ENCODE peak calls at places on chromosomes 16 and 17, in six cellular contexts. One of them, this sample, is unnamed.

GRCh38 chr16:637081-638018 is 1.2 kb upstream of the METTL26 start:
- DNase-seq in OCI-M1: peak; percentile 62
- DNase-seq in occipital lobe: peak; percentile 93
- DNase-seq in MM.1S: peak; percentile 86
- DNase-seq in activated T-helper 1 cell treated with Interleukin-2 at 50 U/mL for 16 hours: peak; percentile 77
- DNase-seq in fibroblast of mammary gland: peak; percentile 80
- DNase-seq in this sample: peak; percentile 89

GRCh38 chr17:40886090-40886489 is 1.0 kb upstream of the KRT20 start:
- DNase-seq in fibroblast of mammary gland: peak; percentile 39
- DNase-seq in activated T-helper 1 cell treated with Interleukin-2 at 50 U/mL for 16 hours: no peak
- DNase-seq in MM.1S: no peak
- DNase-seq in occipital lobe: no peak
- DNase-seq in OCI-M1: no peak
- DNase-seq in this sample: no peak

GRCh38 chr17:50656509-50656908 is 21.8 kb downstream of the ABCC3 start:
- DNase-seq in occipital lobe: no peak
- DNase-seq in MM.1S: no peak
- DNase-seq in activated T-helper 1 cell treated with Interleukin-2 at 50 U/mL for 16 hours: no peak
- DNase-seq in fibroblast of mammary gland: no peak
- DNase-seq in OCI-M1: no peak
- DNase-seq in this sample: no peak

GRCh38 chr16:11877374-11877773 is 26.0 kb upstream of the RSL1D1 start:
- DNase-seq in activated T-helper 1 cell treated with Interleukin-2 at 50 U/mL for 16 hours: no peak
- DNase-seq in MM.1S: no peak
- DNase-seq in occipital lobe: no peak
- DNase-seq in fibroblast of mammary gland: peak; percentile 41
- DNase-seq in OCI-M1: no peak
- DNase-seq in this sample: no peak

GRCh38 chr17:74185786-74186185 is 17.7 kb upstream of the RPL38 start:
- DNase-seq in OCI-M1: no peak
- DNase-seq in fibroblast of mammary gland: no peak
- DNase-seq in MM.1S: no peak
- DNase-seq in activated T-helper 1 cell treated with Interleukin-2 at 50 U/mL for 16 hours: no peak
- DNase-seq in occipital lobe: no peak
- DNase-seq in this sample: no peak

GRCh38 chr17:13984956-13985355 is 84.3 kb upstream of the COX10 start:
- DNase-seq in fibroblast of mammary gland: no peak
- DNase-seq in OCI-M1: no peak
- DNase-seq in MM.1S: no peak
- DNase-seq in occipital lobe: no peak
- DNase-seq in activated T-helper 1 cell treated with Interleukin-2 at 50 U/mL for 16 hours: no peak
- DNase-seq in this sample: no peak

GRCh38 chr16:61146429-61146828 is 889.8 kb downstream of the CDH8 start:
- DNase-seq in MM.1S: peak; percentile 85
- DNase-seq in activated T-helper 1 cell treated with Interleukin-2 at 50 U/mL for 16 hours: no peak
- DNase-seq in OCI-M1: no peak
- DNase-seq in occipital lobe: no peak
- DNase-seq in fibroblast of mammary gland: no peak
- DNase-seq in this sample: no peak

GRCh38 chr16:71474864-71475263 is 12.8 kb upstream of the ZNF23 start:
- DNase-seq in OCI-M1: no peak
- DNase-seq in MM.1S: no peak
- DNase-seq in occipital lobe: no peak
- DNase-seq in activated T-helper 1 cell treated with Interleukin-2 at 50 U/mL for 16 hours: no peak
- DNase-seq in fibroblast of mammary gland: peak; percentile 94
- DNase-seq in this sample: no peak

GRCh38 chr17:33090806-33091205 is 99.2 kb downstream of the SPACA3 start:
- DNase-seq in occipital lobe: no peak
- DNase-seq in activated T-helper 1 cell treated with Interleukin-2 at 50 U/mL for 16 hours: no peak
- DNase-seq in OCI-M1: no peak
- DNase-seq in fibroblast of mammary gland: no peak
- DNase-seq in MM.1S: no peak
- DNase-seq in this sample: no peak

GRCh38 chr17:73325527-73325842 is 13.7 kb upstream of the CDC42EP4 start:
- DNase-seq in occipital lobe: no peak
- DNase-seq in MM.1S: no peak
- DNase-seq in OCI-M1: peak; percentile 68
- DNase-seq in fibroblast of mammary gland: peak; percentile 90
- DNase-seq in activated T-helper 1 cell treated with Interleukin-2 at 50 U/mL for 16 hours: no peak
- DNase-seq in this sample: no peak

GRCh38 chr16:81440888-81441663 is 3.5 kb upstream of the CMIP start:
- DNase-seq in activated T-helper 1 cell treated with Interleukin-2 at 50 U/mL for 16 hours: no peak
- DNase-seq in occipital lobe: no peak
- DNase-seq in fibroblast of mammary gland: no peak
- DNase-seq in OCI-M1: no peak
- DNase-seq in MM.1S: no peak
- DNase-seq in this sample: no peak

GRCh38 chr17:17028878-17029535 is 13.2 kb upstream of the MPRIP start:
- DNase-seq in fibroblast of mammary gland: no peak
- DNase-seq in MM.1S: no peak
- DNase-seq in occipital lobe: no peak
- DNase-seq in OCI-M1: no peak
- DNase-seq in activated T-helper 1 cell treated with Interleukin-2 at 50 U/mL for 16 hours: no peak
- DNase-seq in this sample: no peak

GRCh38 chr16:25841776-25842175 is 150.0 kb downstream of the HS3ST4 start:
- DNase-seq in fibroblast of mammary gland: no peak
- DNase-seq in occipital lobe: no peak
- DNase-seq in activated T-helper 1 cell treated with Interleukin-2 at 50 U/mL for 16 hours: no peak
- DNase-seq in MM.1S: no peak
- DNase-seq in OCI-M1: no peak
- DNase-seq in this sample: no peak

GRCh38 chr16:15490123-15490711 is 55.8 kb downstream of the BMERB1 start:
- DNase-seq in OCI-M1: no peak
- DNase-seq in activated T-helper 1 cell treated with Interleukin-2 at 50 U/mL for 16 hours: no peak
- DNase-seq in occipital lobe: no peak
- DNase-seq in fibroblast of mammary gland: no peak
- DNase-seq in MM.1S: no peak
- DNase-seq in this sample: no peak

GRCh38 chr17:12789075-12789975 is at the start of gene ARHGAP44:
- DNase-seq in OCI-M1: no peak
- DNase-seq in MM.1S: no peak
- DNase-seq in activated T-helper 1 cell treated with Interleukin-2 at 50 U/mL for 16 hours: no peak
- DNase-seq in fibroblast of mammary gland: peak; percentile 56
- DNase-seq in occipital lobe: peak; percentile 65
- DNase-seq in this sample: peak; percentile 25

GRCh38 chr16:54591816-54592246 is 305.2 kb upstream of the IRX3 start:
- DNase-seq in activated T-helper 1 cell treated with Interleukin-2 at 50 U/mL for 16 hours: no peak
- DNase-seq in MM.1S: no peak
- DNase-seq in occipital lobe: no peak
- DNase-seq in fibroblast of mammary gland: no peak
- DNase-seq in OCI-M1: no peak
- DNase-seq in this sample: no peak

GRCh38 chr16:14193316-14193871 is 122.3 kb downstream of the MRTFB start:
- DNase-seq in fibroblast of mammary gland: no peak
- DNase-seq in OCI-M1: peak; percentile 29
- DNase-seq in MM.1S: peak; percentile 90
- DNase-seq in activated T-helper 1 cell treated with Interleukin-2 at 50 U/mL for 16 hours: no peak
- DNase-seq in occipital lobe: no peak
- DNase-seq in this sample: no peak

GRCh38 chr16:11662582-11662981 is 5.7 kb upstream of the SNN start:
- DNase-seq in MM.1S: no peak
- DNase-seq in OCI-M1: no peak
- DNase-seq in fibroblast of mammary gland: no peak
- DNase-seq in activated T-helper 1 cell treated with Interleukin-2 at 50 U/mL for 16 hours: no peak
- DNase-seq in occipital lobe: no peak
- DNase-seq in this sample: no peak

GRCh38 chr17:53353919-53354351 is 468.8 kb upstream of the KIF2B start:
- DNase-seq in activated T-helper 1 cell treated with Interleukin-2 at 50 U/mL for 16 hours: no peak
- DNase-seq in fibroblast of mammary gland: no peak
- DNase-seq in OCI-M1: no peak
- DNase-seq in MM.1S: no peak
- DNase-seq in occipital lobe: peak; percentile 52
- DNase-seq in this sample: peak; percentile 11

GRCh38 chr16:86069736-86070298 is 170.9 kb downstream of the IRF8 start:
- DNase-seq in occipital lobe: no peak
- DNase-seq in MM.1S: no peak
- DNase-seq in activated T-helper 1 cell treated with Interleukin-2 at 50 U/mL for 16 hours: no peak
- DNase-seq in OCI-M1: no peak
- DNase-seq in fibroblast of mammary gland: no peak
- DNase-seq in this sample: no peak

GRCh38 chr17:17509601-17510425 is 13.6 kb upstream of the RASD1 start:
- DNase-seq in occipital lobe: no peak
- DNase-seq in activated T-helper 1 cell treated with Interleukin-2 at 50 U/mL for 16 hours: no peak
- DNase-seq in MM.1S: no peak
- DNase-seq in fibroblast of mammary gland: no peak
- DNase-seq in OCI-M1: no peak
- DNase-seq in this sample: no peak

GRCh38 chr17:27882162-27882840 is 10.9 kb downstream of the LYRM9 start:
- DNase-seq in activated T-helper 1 cell treated with Interleukin-2 at 50 U/mL for 16 hours: no peak
- DNase-seq in occipital lobe: no peak
- DNase-seq in OCI-M1: no peak
- DNase-seq in MM.1S: no peak
- DNase-seq in fibroblast of mammary gland: no peak
- DNase-seq in this sample: no peak

GRCh38 chr16:87344931-87345631 is 27.9 kb upstream of the C16orf95 start:
- DNase-seq in MM.1S: no peak
- DNase-seq in activated T-helper 1 cell treated with Interleukin-2 at 50 U/mL for 16 hours: peak; percentile 44
- DNase-seq in occipital lobe: no peak
- DNase-seq in fibroblast of mammary gland: no peak
- DNase-seq in OCI-M1: no peak
- DNase-seq in this sample: no peak

GRCh38 chr16:75238853-75239371 is 12.5 kb downstream of the BCAR1 start:
- DNase-seq in fibroblast of mammary gland: peak; percentile 36
- DNase-seq in MM.1S: no peak
- DNase-seq in OCI-M1: no peak
- DNase-seq in occipital lobe: peak; percentile 83
- DNase-seq in activated T-helper 1 cell treated with Interleukin-2 at 50 U/mL for 16 hours: no peak
- DNase-seq in this sample: no peak

GRCh38 chr17:13981881-13982280 is 87.4 kb upstream of the COX10 start:
- DNase-seq in fibroblast of mammary gland: no peak
- DNase-seq in MM.1S: no peak
- DNase-seq in OCI-M1: no peak
- DNase-seq in occipital lobe: no peak
- DNase-seq in activated T-helper 1 cell treated with Interleukin-2 at 50 U/mL for 16 hours: no peak
- DNase-seq in this sample: no peak

GRCh38 chr17:60079401-60079861 is 710 bp upstream of the HEATR6 start:
- DNase-seq in activated T-helper 1 cell treated with Interleukin-2 at 50 U/mL for 16 hours: no peak
- DNase-seq in occipital lobe: no peak
- DNase-seq in fibroblast of mammary gland: peak; percentile 52
- DNase-seq in MM.1S: no peak
- DNase-seq in OCI-M1: peak; percentile 51
- DNase-seq in this sample: no peak

GRCh38 chr17:79527286-79527685 is 83.6 kb downstream of the RBFOX3 start:
- DNase-seq in OCI-M1: no peak
- DNase-seq in fibroblast of mammary gland: no peak
- DNase-seq in activated T-helper 1 cell treated with Interleukin-2 at 50 U/mL for 16 hours: no peak
- DNase-seq in MM.1S: no peak
- DNase-seq in occipital lobe: no peak
- DNase-seq in this sample: no peak

GRCh38 chr16:78505544-78506371 is 406.3 kb downstream of the WWOX start:
- DNase-seq in OCI-M1: no peak
- DNase-seq in activated T-helper 1 cell treated with Interleukin-2 at 50 U/mL for 16 hours: no peak
- DNase-seq in fibroblast of mammary gland: peak; percentile 77
- DNase-seq in occipital lobe: no peak
- DNase-seq in MM.1S: no peak
- DNase-seq in this sample: peak; percentile 21

GRCh38 chr17:59423137-59423703 is 91.8 kb downstream of the YPEL2 start:
- DNase-seq in occipital lobe: no peak
- DNase-seq in activated T-helper 1 cell treated with Interleukin-2 at 50 U/mL for 16 hours: no peak
- DNase-seq in fibroblast of mammary gland: peak; percentile 96
- DNase-seq in OCI-M1: peak; percentile 74
- DNase-seq in MM.1S: no peak
- DNase-seq in this sample: no peak

GRCh38 chr17:50052241-50052788 is 3.6 kb upstream of the ITGA3 start:
- DNase-seq in fibroblast of mammary gland: no peak
- DNase-seq in OCI-M1: no peak
- DNase-seq in occipital lobe: no peak
- DNase-seq in MM.1S: no peak
- DNase-seq in activated T-helper 1 cell treated with Interleukin-2 at 50 U/mL for 16 hours: no peak
- DNase-seq in this sample: no peak

GRCh38 chr17:67105213-67105612 is 60.9 kb downstream of the CACNG1 start:
- DNase-seq in activated T-helper 1 cell treated with Interleukin-2 at 50 U/mL for 16 hours: no peak
- DNase-seq in fibroblast of mammary gland: peak; percentile 81
- DNase-seq in OCI-M1: no peak
- DNase-seq in MM.1S: no peak
- DNase-seq in occipital lobe: no peak
- DNase-seq in this sample: no peak